ENCODE peak calls at places on chromosomes 12 and 14, in seven cellular contexts. One of them, this sample, is unnamed.

GRCh38 chr14:72565200-72565599 is 328.7 kb downstream of the DPF3 start:
- DNase-seq in ascending aorta: peak; percentile 17
- DNase-seq in fibroblast of the aortic adventitia: no peak
- DNase-seq in endothelial cell: no peak
- DNase-seq in PC-9: no peak
- DNase-seq in ovary: no peak
- DNase-seq in tibial artery: peak; percentile 85
- DNase-seq in this sample: no peak

GRCh38 chr14:104223101-104223809 is 84.9 kb downstream of the KIF26A start:
- DNase-seq in ascending aorta: no peak
- DNase-seq in fibroblast of the aortic adventitia: no peak
- DNase-seq in endothelial cell: peak; percentile 25
- DNase-seq in PC-9: no peak
- DNase-seq in ovary: peak; percentile 84
- DNase-seq in tibial artery: no peak
- DNase-seq in this sample: no peak

GRCh38 chr14:98503086-98503815 is 768.7 kb downstream of the BCL11B start:
- DNase-seq in ascending aorta: no peak
- DNase-seq in fibroblast of the aortic adventitia: no peak
- DNase-seq in endothelial cell: no peak
- DNase-seq in PC-9: no peak
- DNase-seq in ovary: no peak
- DNase-seq in tibial artery: no peak
- DNase-seq in this sample: no peak

GRCh38 chr12:13450231-13451080 is 253.9 kb downstream of the EMP1 start:
- DNase-seq in ascending aorta: no peak
- DNase-seq in fibroblast of the aortic adventitia: no peak
- DNase-seq in endothelial cell: no peak
- DNase-seq in PC-9: no peak
- DNase-seq in ovary: no peak
- DNase-seq in tibial artery: no peak
- DNase-seq in this sample: no peak

GRCh38 chr14:105494606-105494929 is 3.5 kb downstream of the TEDC1 start:
- DNase-seq in ascending aorta: no peak
- DNase-seq in fibroblast of the aortic adventitia: no peak
- DNase-seq in endothelial cell: no peak
- DNase-seq in PC-9: no peak
- DNase-seq in ovary: no peak
- DNase-seq in tibial artery: no peak
- DNase-seq in this sample: no peak

GRCh38 chr14:51240804-51241380 is 845 bp downstream of the TMX1 start:
- DNase-seq in ascending aorta: no peak
- DNase-seq in fibroblast of the aortic adventitia: no peak
- DNase-seq in endothelial cell: no peak
- DNase-seq in PC-9: no peak
- DNase-seq in ovary: no peak
- DNase-seq in tibial artery: no peak
- DNase-seq in this sample: no peak

GRCh38 chr14:101252443-101253214 is 308.7 kb upstream of the DIO3 start:
- DNase-seq in ascending aorta: no peak
- DNase-seq in fibroblast of the aortic adventitia: no peak
- DNase-seq in endothelial cell: no peak
- DNase-seq in PC-9: no peak
- DNase-seq in ovary: no peak
- DNase-seq in tibial artery: peak; percentile 23
- DNase-seq in this sample: no peak

GRCh38 chr12:30197392-30198047 is 413.8 kb upstream of the TMTC1 start:
- DNase-seq in ascending aorta: no peak
- DNase-seq in fibroblast of the aortic adventitia: peak; percentile 57
- DNase-seq in endothelial cell: no peak
- DNase-seq in PC-9: no peak
- DNase-seq in ovary: no peak
- DNase-seq in tibial artery: no peak
- DNase-seq in this sample: peak; percentile 69

GRCh38 chr14:56131865-56132830 is 13.9 kb downstream of the PELI2 start:
- DNase-seq in ascending aorta: no peak
- DNase-seq in fibroblast of the aortic adventitia: no peak
- DNase-seq in endothelial cell: no peak
- DNase-seq in PC-9: no peak
- DNase-seq in ovary: no peak
- DNase-seq in tibial artery: no peak
- DNase-seq in this sample: no peak
- TF ChIP-seq CTCF in ascending aorta: no peak
- TF ChIP-seq CTCF in fibroblast of the aortic adventitia: no peak
- TF ChIP-seq CTCF in endothelial cell: no peak
- TF ChIP-seq CTCF in PC-9: no peak
- TF ChIP-seq CTCF in ovary: no peak
- TF ChIP-seq CTCF in tibial artery: no peak
- TF ChIP-seq CTCF in this sample: no peak

DNA sequence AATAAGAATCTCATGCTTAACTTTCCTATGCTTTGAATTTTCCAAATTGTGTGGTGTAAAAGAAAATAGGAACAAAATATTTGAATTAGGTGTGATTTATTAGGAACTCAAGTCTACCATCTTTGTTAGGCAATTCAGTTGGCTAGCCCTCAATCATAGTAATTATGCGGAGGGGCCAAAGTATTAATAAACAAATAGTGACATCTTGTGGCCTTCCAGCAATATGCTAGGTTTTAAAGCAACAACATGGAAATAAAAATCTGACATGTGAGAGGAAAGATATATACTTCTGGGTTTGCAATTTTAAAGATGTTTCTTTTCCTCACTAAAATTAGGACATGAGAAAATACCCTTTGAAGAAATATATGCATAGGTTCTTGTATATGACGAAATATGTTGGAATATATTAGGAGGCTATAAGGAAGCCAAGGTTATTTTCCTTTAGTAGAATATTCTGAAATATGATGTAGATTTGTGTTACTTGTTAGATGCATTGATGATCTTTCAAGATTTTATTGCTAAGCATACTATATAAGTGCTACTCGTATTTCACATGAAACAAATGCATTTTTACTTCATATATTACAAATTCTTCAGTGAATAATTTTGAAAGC is 200.4 kb downstream of the PTPRO start:
- DNase-seq in ascending aorta: no peak
- DNase-seq in fibroblast of the aortic adventitia: peak; percentile 74
- DNase-seq in endothelial cell: no peak
- DNase-seq in PC-9: no peak
- DNase-seq in ovary: no peak
- DNase-seq in tibial artery: no peak
- DNase-seq in this sample: peak; percentile 68
- TF ChIP-seq CTCF in ascending aorta: peak; percentile 64
- TF ChIP-seq CTCF in fibroblast of the aortic adventitia: peak; percentile 59
- TF ChIP-seq CTCF in endothelial cell: peak; percentile 31
- TF ChIP-seq CTCF in PC-9: peak; percentile 76
- TF ChIP-seq CTCF in ovary: no peak
- TF ChIP-seq CTCF in tibial artery: peak; percentile 50
- TF ChIP-seq CTCF in this sample: peak; percentile 69

DNA sequence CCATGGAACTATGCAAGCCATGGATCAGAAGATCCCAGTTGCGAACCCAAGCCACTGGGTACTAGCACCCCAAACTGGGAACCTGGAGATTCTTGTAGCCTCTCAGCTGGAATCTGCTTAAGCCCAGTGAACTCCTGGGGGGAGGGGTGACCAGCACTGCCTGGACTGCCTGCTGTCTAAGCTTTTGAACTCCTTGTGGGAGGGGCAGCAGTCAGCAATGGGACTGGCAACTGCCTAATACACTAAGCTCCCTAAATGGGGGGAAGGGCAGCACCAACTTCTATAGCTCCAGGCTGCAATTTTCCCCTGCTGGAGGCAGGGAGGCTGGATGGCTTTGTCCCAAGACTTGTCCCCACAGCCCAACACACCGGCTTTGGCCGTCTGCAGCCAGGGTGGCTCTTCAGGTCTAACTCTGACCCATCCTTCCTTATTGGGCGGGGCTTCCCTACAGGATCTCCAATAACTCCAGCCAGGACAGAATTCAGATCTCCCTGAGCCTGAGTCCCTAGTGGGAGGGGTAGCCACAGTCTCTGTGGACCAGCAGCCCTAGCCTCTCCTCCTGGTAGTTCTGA is 485.1 kb downstream of the SOX5 start:
- DNase-seq in ascending aorta: no peak
- DNase-seq in fibroblast of the aortic adventitia: no peak
- DNase-seq in endothelial cell: no peak
- DNase-seq in PC-9: no peak
- DNase-seq in ovary: no peak
- DNase-seq in tibial artery: no peak
- DNase-seq in this sample: no peak
- TF ChIP-seq CTCF in ascending aorta: no peak
- TF ChIP-seq CTCF in fibroblast of the aortic adventitia: no peak
- TF ChIP-seq CTCF in endothelial cell: no peak
- TF ChIP-seq CTCF in PC-9: no peak
- TF ChIP-seq CTCF in ovary: no peak
- TF ChIP-seq CTCF in tibial artery: no peak
- TF ChIP-seq CTCF in this sample: no peak

GRCh38 chr12:8603858-8604257 is 8.8 kb downstream of the AICDA start:
- DNase-seq in ascending aorta: no peak
- DNase-seq in fibroblast of the aortic adventitia: no peak
- DNase-seq in endothelial cell: no peak
- DNase-seq in PC-9: no peak
- DNase-seq in ovary: no peak
- DNase-seq in tibial artery: no peak
- DNase-seq in this sample: no peak
- TF ChIP-seq CTCF in ascending aorta: peak; percentile 34
- TF ChIP-seq CTCF in fibroblast of the aortic adventitia: peak; percentile 38
- TF ChIP-seq CTCF in endothelial cell: no peak
- TF ChIP-seq CTCF in PC-9: peak; percentile 40
- TF ChIP-seq CTCF in ovary: no peak
- TF ChIP-seq CTCF in tibial artery: no peak
- TF ChIP-seq CTCF in this sample: no peak

GRCh38 chr14:102316048-102316745 is 3.3 kb upstream of the ZNF839 start:
- DNase-seq in ascending aorta: no peak
- DNase-seq in fibroblast of the aortic adventitia: peak; percentile 84
- DNase-seq in endothelial cell: peak; percentile 20
- DNase-seq in PC-9: no peak
- DNase-seq in ovary: peak; percentile 58
- DNase-seq in tibial artery: peak; percentile 74
- DNase-seq in this sample: peak; percentile 42
- TF ChIP-seq CTCF in ascending aorta: no peak
- TF ChIP-seq CTCF in fibroblast of the aortic adventitia: no peak
- TF ChIP-seq CTCF in endothelial cell: no peak
- TF ChIP-seq CTCF in PC-9: no peak
- TF ChIP-seq CTCF in ovary: no peak
- TF ChIP-seq CTCF in tibial artery: no peak
- TF ChIP-seq CTCF in this sample: no peak